ENCODE peak calls at places on chromosomes 13 and 19, in four cellular contexts. A is A549, T is K562, V is HepG2. E is an unnamed sample.

GRCh38 chr19:2775556-2776430 is 7.3 kb downstream of the SGTA start:
- DNase-seq in T (peak), A (no peak), V (peak), E (no peak)

GRCh38 chr19:10327793-10328192 is 5.5 kb downstream of the RAVER1 start:
- DNase-seq in T (no peak), A (no peak), V (no peak), E (no peak)

GRCh38 chr19:41588497-41589209 is 12.7 kb downstream of the CEACAM21 start:
- DNase-seq in T (peak), A (peak), V (peak), E (peak)

GRCh38 chr19:5397804-5398692 is 57.2 kb upstream of the ZNRF4 start:
- DNase-seq in A (peak), T (peak), V (peak), E (peak)

GRCh38 chr19:3494559-3494958 is 5.9 kb downstream of the DOHH start:
- DNase-seq in V (no peak), A (no peak), T (no peak), E (no peak)

GRCh38 chr19:5933391-5933998 is 19.4 kb downstream of the CAPS start:
- DNase-seq in V (no peak), T (no peak), A (no peak), E (no peak)

GRCh38 chr13:41470187-41470586 is 12.8 kb downstream of the RGCC start:
- DNase-seq in T (no peak), V (no peak), A (no peak), E (no peak)

GRCh38 chr13:24173775-24174174 is 13.3 kb downstream of the SPATA13 start:
- DNase-seq in V (no peak), T (no peak), A (no peak), E (no peak)

GRCh38 chr13:79861731-79862130 is 380.8 kb downstream of the NDFIP2 start:
- DNase-seq in V (no peak), A (no peak), T (no peak), E (no peak)

GRCh38 chr13:23715762-23716235 is 145.6 kb downstream of the TNFRSF19 start:
- DNase-seq in A (peak), T (peak), V (peak), E (peak)

GRCh38 chr19:49194408-49194807 is 36.8 kb downstream of the TRPM4 start:
- DNase-seq in V (no peak), A (no peak), T (no peak), E (no peak)

GRCh38 chr13:28658539-28658795 is 463 bp upstream of the POMP start:
- DNase-seq in V (no peak), A (no peak), T (peak), E (no peak)

GRCh38 chr13:30319130-30319529 is 11.8 kb upstream of the KATNAL1 start:
- DNase-seq in T (no peak), V (no peak), A (no peak), E (no peak)

GRCh38 chr19:8702350-8702749 is 3.8 kb upstream of the ACTL9 start:
- DNase-seq in V (no peak), T (no peak), A (no peak), E (no peak)

GRCh38 chr13:57611956-57612355 is 19.6 kb upstream of the PCDH17 start:
- DNase-seq in T (no peak), A (no peak), V (no peak), E (no peak)

GRCh38 chr19:49823472-49823871 is 5.4 kb downstream of the MED25 start:
- DNase-seq in A (no peak), V (no peak), T (no peak), E (no peak)

GRCh38 chr13:30133976-30134375 is 173.4 kb downstream of the KATNAL1 start:
- DNase-seq in V (no peak), T (no peak), A (no peak), E (no peak)

GRCh38 chr13:80337011-80337688 is 3.8 kb downstream of the SPRY2 start:
- DNase-seq in A (no peak), V (no peak), T (no peak), E (no peak)

GRCh38 chr13:26253262-26253786 is 605 bp upstream of the CDK8 start:
- DNase-seq in T (no peak), V (no peak), A (no peak), E (no peak)

GRCh38 chr13:114248011-114248410 is 13.3 kb downstream of the CDC16 start:
- DNase-seq in A (no peak), T (no peak), V (no peak), E (no peak)

GRCh38 chr13:20064128-20064527 is 96.7 kb downstream of the GJA3 start:
- DNase-seq in T (no peak), A (no peak), V (no peak), E (no peak)

GRCh38 chr19:47686679-47687450 is 26.4 kb upstream of the EHD2 start:
- DNase-seq in T (no peak), V (no peak), A (no peak), E (no peak)

GRCh38 chr19:27679399-27679798 is 1533.6 kb downstream of the UQCRFS1 start:
- DNase-seq in A (no peak), T (no peak), V (no peak), E (no peak)

GRCh38 chr19:47541507-47541906 is 26.6 kb upstream of the NAPA start:
- DNase-seq in A (no peak), V (no peak), T (no peak), E (no peak)

GRCh38 chr19:14112809-14113385 is 4.7 kb downstream of the PRKACA start:
- DNase-seq in V (peak), A (no peak), T (no peak), E (peak)

DNA sequence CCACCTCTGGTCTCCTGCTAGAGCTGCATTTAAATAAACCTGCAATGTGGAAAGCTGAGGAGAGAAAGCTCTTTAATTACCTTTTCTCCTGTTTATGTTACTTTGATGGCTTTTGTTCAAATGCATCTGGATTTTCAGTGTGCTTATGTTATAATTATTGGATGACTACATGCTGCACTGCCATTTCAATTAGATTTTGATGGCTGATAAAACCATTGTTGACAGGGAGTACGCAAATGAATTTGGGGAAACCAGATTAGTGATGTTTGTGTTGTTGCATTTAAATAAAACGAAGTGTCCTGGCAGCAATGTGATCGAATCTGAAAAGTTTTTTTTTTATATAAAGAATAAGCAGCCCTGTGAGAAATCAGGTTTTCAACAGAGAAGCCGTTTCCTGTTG is 799.8 kb downstream of the DIAPH3 start:
- DNase-seq in T (no peak), V (no peak), A (no peak), E (no peak)
- TF ChIP-seq JUNB in T (no peak), V (no peak), A (no peak), E (no peak)

GRCh38 chr19:1293782-1294621 is 8.3 kb downstream of the EFNA2 start:
- DNase-seq in V (no peak), A (no peak), T (no peak), E (no peak)
- TF ChIP-seq JUNB in V (no peak), A (no peak), T (no peak), E (no peak)

DNA sequence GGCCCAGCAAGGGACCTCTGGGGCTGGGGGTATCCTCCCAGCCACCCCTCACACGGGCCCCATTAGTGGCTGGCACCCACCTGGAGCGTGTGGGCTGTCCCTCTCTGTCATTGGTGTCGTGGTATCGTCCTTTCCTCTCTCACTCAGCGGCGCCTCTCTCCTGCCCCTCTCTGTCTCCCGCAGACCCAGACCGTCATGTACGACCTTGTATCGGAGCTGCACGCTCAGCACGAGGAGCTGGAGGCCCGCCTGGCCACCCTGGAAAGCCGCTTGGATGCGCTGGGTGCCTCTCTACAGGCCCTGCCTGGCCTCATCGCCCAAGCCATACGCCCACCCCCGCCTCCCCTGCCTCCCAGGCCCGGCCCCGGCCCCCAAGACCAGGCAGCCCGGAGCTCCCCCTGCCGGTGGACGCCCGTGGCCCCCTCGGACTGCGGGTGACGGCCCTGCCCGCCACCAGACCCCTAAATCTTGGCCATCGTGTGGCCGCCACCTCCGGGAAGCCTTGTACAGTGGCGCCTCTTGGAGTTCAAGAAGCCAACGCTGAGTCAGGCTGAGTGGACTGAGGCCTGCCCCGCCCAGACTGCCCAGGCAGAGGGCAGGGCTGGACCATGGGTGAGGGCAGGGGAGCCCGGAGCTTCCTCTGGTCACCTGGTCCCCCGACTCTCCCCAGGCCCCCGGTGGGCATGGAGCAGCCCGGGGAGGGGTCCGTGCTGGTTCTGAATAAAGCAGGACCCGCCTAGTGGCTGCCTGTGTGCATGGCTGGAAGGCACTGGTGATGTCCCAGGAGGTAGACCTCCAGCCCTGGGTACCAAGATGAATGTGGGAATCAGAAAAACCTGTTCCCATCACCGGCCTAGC is 9.8 kb upstream of the ARRDC2 start:
- DNase-seq in V (peak), A (peak), T (peak), E (peak)
- TF ChIP-seq JUNB in V (no peak), A (no peak), T (no peak), E (no peak)

DNA sequence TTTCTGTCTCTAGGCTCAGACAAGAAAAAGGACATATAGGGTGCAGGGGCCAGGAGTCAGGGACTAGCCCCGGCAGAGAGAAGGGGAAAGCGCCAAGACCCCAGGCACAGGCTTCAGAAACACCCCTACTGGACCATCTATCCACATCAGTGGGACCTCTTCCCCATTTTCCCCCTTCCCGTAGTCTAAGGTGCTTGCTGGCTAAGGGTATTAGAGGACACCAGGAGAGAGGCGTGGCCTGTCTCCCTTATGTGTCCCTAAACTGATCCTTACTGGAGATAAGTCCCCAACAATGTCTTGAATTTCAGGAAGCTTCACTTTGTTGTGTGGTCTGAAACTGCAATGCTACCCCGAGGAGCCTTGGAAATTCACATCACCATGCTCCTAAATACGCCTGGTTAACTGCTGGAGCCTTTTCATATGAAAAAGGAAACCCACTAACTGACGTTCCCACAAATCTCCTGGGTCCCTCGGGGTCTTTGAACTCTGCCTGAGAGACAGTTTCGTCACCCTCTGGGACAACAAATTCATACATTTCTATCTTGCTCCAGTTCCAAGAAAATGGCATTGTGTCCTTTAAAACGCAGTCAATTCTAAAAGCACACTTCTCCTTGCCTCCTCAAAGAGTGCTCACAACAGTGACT is 197.7 kb downstream of the COL4A1 start:
- DNase-seq in A (no peak), T (no peak), V (no peak), E (no peak)
- TF ChIP-seq JUNB in A (no peak), T (no peak), V (no peak), E (no peak)

GRCh38 chr19:53156888-53157287 is 2.0 kb downstream of the ZNF347 start:
- DNase-seq in A (no peak), T (no peak), V (no peak), E (no peak)

GRCh38 chr19:53158119-53158656 is 665 bp downstream of the ZNF347 start:
- DNase-seq in V (no peak), A (no peak), T (peak), E (peak)

GRCh38 chr19:53160350-53160749 is 1.5 kb upstream of the ZNF347 start:
- DNase-seq in A (no peak), T (no peak), V (no peak), E (no peak)

GRCh38 chr19:53157601-53158000 is 1.3 kb downstream of the ZNF347 start:
- DNase-seq in V (no peak), A (no peak), T (no peak), E (peak)

DNA sequence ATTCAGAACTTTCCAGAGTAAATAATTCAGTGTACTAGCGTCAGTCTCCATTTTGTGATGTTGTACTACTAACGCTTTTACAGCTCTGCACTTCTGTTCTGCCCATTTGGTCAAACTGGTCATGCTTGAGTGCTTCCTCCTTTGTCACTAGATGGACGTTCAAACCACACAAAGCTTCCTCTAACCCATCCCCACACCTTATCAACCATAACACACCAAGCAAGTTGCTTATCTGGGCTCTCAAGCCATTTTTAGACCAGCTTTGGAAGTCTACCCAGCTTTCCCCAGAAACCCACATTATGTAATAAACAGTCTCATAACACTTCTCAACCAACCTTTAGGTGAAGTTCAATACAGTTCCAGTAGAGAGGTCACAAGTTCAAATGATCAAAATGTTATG is 2.3 kb upstream of the ZNF347 start:
- DNase-seq in V (no peak), T (peak), A (no peak), E (no peak)
- TF ChIP-seq JUNB in V (no peak), T (no peak), A (no peak), E (no peak)

GRCh38 chr13:83215627-83216026 is 666.6 kb downstream of the SLITRK1 start:
- DNase-seq in V (no peak), A (no peak), T (no peak), E (no peak)
- TF ChIP-seq JUNB in V (no peak), A (no peak), T (no peak), E (no peak)

DNA sequence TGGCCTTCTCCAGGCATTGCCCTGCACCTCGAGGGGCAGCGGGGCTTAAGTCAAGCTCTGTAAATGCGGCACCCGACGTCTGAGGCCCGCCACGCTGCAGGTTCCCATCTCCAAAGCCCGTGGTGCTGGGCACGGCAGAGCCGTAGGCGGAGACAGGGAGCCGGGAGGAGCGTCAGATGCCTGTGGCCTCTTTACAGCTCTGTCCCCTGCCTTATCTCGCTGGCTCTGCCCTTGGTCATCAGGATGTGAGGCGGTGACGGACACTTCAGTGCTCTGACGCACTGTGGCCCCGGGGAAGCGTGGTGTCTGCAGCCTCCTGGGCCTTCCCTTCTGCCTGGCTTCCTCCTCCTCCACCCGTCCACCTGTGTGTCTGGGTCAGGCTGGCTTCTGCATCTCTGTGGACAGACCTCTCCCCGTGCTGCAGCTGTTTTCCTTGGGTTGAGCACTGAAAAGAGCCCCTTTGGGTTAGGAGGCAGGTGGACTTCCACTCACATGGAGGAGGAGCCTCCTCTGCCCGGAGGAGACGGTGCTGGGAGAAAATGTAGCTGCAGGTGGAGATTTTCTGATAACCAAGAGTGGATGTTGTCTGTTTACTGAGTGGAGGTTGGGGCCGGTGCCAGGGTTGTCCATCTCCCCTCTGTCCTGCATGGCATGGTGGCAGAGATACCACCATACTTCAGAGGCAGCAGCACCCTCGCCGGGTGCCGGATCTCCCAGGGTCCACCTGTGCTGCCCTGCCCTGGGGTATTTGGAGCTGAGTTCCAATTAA is 14.6 kb downstream of the MCF2L start:
- DNase-seq in A (no peak), T (peak), V (peak), E (no peak)
- TF ChIP-seq JUNB in A (no peak), T (no peak), V (no peak), E (no peak)